ENCODE peak calls at places on chromosomes 12 and 14, in ten cellular contexts. P is mucosa of descending colon, T is endodermal cell, L is coronary artery, A is HFF-Myc, D is tibial nerve, H is ovary, G is lower lobe of right lung, F is cardiac fibroblast, W is AG10803. Q is an unnamed sample.

GRCh38 chr12:131673519-131674265 is 37.2 kb upstream of the SFSWAP start:
- DNase-seq in P (no peak), T (no peak), L (peak), A (peak), D (no peak), H (no peak), G (no peak), F (peak), W (no peak), Q (peak)

GRCh38 chr14:99281396-99281795 is 9.4 kb upstream of the BCL11B start:
- DNase-seq in P (no peak), T (no peak), L (no peak), A (no peak), D (no peak), H (no peak), G (no peak), F (no peak), W (no peak), Q (no peak)

GRCh38 chr14:91089958-91090535 is 23.8 kb upstream of the DGLUCY start:
- DNase-seq in P (no peak), T (no peak), L (no peak), A (no peak), D (no peak), H (no peak), G (no peak), F (no peak), W (no peak), Q (no peak)

GRCh38 chr12:126160912-126161311 is 1095.7 kb downstream of the AACS start:
- DNase-seq in P (no peak), T (no peak), L (no peak), A (no peak), D (no peak), H (no peak), G (no peak), F (no peak), W (no peak), Q (no peak)

GRCh38 chr12:29782821-29783772 is 645 bp downstream of the TMTC1 start:
- DNase-seq in P (peak), T (peak), L (peak), A (no peak), D (peak), H (peak), G (peak), F (peak), W (no peak), Q (peak)

GRCh38 chr14:76708028-76708427 is 53.2 kb upstream of the VASH1 start:
- DNase-seq in P (no peak), T (no peak), L (no peak), A (no peak), D (no peak), H (no peak), G (no peak), F (no peak), W (no peak), Q (peak)

GRCh38 chr12:56236091-56236490 is 6.2 kb downstream of the SLC39A5 start:
- DNase-seq in P (no peak), T (no peak), L (no peak), A (no peak), D (no peak), H (no peak), G (no peak), F (no peak), W (no peak), Q (no peak)

GRCh38 chr12:75892779-75893408 is 138.7 kb downstream of the PHLDA1 start:
- DNase-seq in P (no peak), T (peak), L (no peak), A (no peak), D (no peak), H (no peak), G (no peak), F (peak), W (peak), Q (peak)

GRCh38 chr12:74317078-74317581 is 220.5 kb upstream of the ATXN7L3B start:
- DNase-seq in P (no peak), T (peak), L (no peak), A (no peak), D (peak), H (peak), G (no peak), F (peak), W (no peak), Q (peak)

GRCh38 chr12:105922670-105923102 is 216.1 kb downstream of the NUAK1 start:
- DNase-seq in P (no peak), T (no peak), L (no peak), A (no peak), D (no peak), H (no peak), G (no peak), F (peak), W (peak), Q (peak)

GRCh38 chr12:114936148-114937099 is 252.4 kb upstream of the TBX3 start:
- DNase-seq in P (no peak), T (peak), L (no peak), A (no peak), D (no peak), H (no peak), G (no peak), F (peak), W (peak), Q (peak)

GRCh38 chr12:104163631-104164030 is 25.6 kb upstream of the NFYB start:
- DNase-seq in P (no peak), T (no peak), L (no peak), A (no peak), D (no peak), H (no peak), G (no peak), F (no peak), W (no peak), Q (no peak)

GRCh38 chr12:54053625-54054441 is at the start of gene HOXC4:
- DNase-seq in P (no peak), T (peak), L (no peak), A (no peak), D (no peak), H (peak), G (no peak), F (no peak), W (no peak), Q (peak)

GRCh38 chr14:36520601-36521525 is 831 bp upstream of the NKX2-1 start:
- DNase-seq in P (peak), T (peak), L (no peak), A (no peak), D (no peak), H (no peak), G (peak), F (no peak), W (peak), Q (peak)

GRCh38 chr14:66038214-66038977 is 447.8 kb upstream of the CCDC196 start:
- DNase-seq in P (peak), T (no peak), L (no peak), A (peak), D (no peak), H (no peak), G (no peak), F (peak), W (peak), Q (peak)

GRCh38 chr14:69612759-69613145 is 1.4 kb downstream of the SUSD6 start:
- DNase-seq in P (no peak), T (no peak), L (no peak), A (no peak), D (no peak), H (no peak), G (no peak), F (peak), W (peak), Q (no peak)

GRCh38 chr12:112126000-112126431 is 656 bp downstream of the TRAFD1 start:
- DNase-seq in P (no peak), T (peak), L (no peak), A (no peak), D (no peak), H (no peak), G (no peak), F (no peak), W (no peak), Q (no peak)

GRCh38 chr12:112125250-112125999 is at the start of gene TRAFD1:
- DNase-seq in P (peak), T (peak), L (peak), A (peak), D (peak), H (peak), G (peak), F (peak), W (peak), Q (peak)

GRCh38 chr12:112124918-112125249 is 476 bp upstream of the TRAFD1 start:
- DNase-seq in P (no peak), T (no peak), L (no peak), A (no peak), D (no peak), H (no peak), G (no peak), F (no peak), W (no peak), Q (no peak)

GRCh38 chr12:112130461-112130998 is 5.2 kb downstream of the TRAFD1 start:
- DNase-seq in P (no peak), T (no peak), L (no peak), A (no peak), D (no peak), H (no peak), G (no peak), F (peak), W (peak), Q (no peak)

DNA sequence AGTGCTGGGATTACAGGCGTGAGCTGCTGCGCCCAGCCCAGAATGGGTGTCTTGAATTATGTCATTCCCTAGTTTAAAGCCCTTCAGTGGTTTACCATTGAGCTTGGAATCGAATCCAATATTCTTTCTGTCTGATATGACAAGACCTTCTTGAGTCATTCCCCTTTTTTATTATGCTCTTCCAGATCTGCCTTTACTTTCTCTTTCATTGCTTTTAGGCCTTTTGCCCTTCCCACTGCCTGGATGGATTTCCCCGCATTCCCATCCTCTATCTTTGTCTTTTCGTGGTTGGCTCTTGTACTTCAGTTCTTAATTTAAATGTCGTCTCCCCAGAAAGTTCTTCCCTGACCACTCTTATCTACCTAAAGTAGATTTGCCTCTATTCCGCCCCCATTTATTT is 1.6 kb downstream of the TRAFD1 start:
- DNase-seq in P (no peak), T (peak), L (no peak), A (no peak), D (no peak), H (no peak), G (no peak), F (no peak), W (no peak), Q (no peak)
- H3K4me3 ChIP-seq in P (no peak), T (no peak), L (peak), A (no peak), D (no peak), H (no peak), G (peak), F (no peak), W (peak), Q (no peak)

DNA sequence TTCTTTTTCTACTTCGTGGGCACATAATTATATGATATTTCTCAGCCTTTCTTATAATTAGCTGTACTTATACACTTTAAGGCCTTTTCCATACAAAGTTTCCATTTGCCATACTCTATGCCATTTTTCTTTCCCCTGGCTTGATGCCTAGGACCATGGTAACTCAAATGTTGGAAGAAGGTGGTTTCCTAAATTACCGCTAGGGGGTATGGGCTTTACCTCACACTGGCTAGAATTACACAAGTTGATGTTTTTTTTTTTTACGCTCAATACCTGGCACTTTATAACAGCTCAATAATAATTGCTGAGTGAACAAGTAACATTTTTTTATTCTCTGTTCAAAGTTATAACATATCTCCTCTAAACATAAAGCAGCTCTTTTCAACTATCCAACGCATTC is 306.8 kb upstream of the LRFN5 start:
- DNase-seq in P (no peak), T (no peak), L (no peak), A (no peak), D (no peak), H (no peak), G (no peak), F (no peak), W (no peak), Q (no peak)
- TF ChIP-seq CTCF in P (no peak), T (peak), L (no peak), A (no peak), D (no peak), H (no peak), G (no peak), F (no peak), W (no peak), Q (no peak)

DNA sequence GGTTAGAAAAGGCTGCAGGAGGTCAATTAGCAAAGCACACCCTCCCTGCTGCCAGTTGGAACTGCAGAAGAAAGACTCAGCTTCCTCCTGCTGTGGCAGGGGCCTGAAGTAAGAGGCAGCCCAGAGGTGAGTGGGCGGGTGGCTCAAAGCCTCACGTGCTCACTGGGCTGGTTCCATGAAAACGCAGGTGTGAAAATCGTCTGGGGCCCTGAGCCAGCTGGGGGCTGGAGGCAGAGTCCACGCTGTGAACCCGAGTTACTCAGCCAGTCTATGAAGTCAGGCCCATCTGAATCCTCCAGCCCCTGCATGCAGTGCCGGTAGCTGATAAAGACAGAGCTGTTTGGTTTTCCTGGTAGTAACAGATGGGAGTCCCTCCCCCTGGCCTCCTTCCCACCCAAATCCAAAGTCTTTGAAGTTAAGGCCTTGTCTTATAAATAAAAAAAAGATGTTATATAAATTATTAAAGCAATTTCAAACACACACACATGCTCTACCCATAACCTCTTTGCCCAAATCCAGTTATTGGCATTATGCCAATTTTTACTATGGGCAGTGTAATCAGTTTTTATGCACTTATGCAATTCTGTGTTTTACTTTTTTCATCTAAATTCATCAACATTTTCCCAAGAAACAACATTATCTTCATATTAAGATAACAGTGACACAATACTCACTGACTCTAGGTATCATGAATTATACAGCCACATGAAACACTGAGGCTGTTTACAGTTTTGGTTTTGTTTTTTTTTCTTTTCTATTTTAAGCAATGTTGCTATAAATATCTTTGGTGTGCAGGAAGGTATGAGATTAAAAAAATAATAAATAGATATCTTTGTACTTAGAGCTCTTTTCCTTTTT is 57.9 kb upstream of the PNMA1 start:
- DNase-seq in P (peak), T (peak), L (no peak), A (no peak), D (no peak), H (peak), G (peak), F (peak), W (no peak), Q (peak)
- H3K4me3 ChIP-seq in P (no peak), T (no peak), L (peak), A (no peak), D (no peak), H (no peak), G (no peak), F (no peak), W (no peak), Q (no peak)

DNA sequence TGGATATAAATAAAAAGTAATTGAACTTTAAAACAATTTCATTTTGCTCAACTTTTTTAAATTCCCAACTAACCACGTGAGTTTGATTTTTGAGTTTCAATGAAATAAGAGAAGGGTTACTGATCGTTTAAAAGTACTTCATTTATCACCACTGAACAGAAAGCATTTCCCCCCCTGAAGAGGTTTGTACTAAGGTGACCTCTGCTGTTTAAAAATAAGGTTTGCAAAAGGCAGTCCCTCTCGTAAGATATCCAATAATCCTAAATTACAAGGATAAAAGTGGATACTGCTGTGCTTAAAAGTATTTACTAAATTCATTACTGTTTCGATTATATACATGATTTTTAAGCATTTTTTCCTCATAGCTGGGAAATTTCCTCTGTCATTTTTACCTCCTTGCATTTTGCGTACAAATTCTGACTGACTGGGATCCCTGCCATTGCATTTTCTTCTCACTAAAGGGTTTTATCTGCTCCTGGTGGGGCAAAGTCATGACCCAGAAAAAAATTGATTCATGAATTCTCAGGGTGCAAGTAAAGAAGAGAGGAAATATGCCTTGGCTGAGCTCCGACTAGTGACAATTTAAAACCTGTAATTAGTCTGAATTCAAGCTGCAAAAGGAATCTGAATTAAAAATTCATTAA is 463.8 kb downstream of the PRKD1 start:
- DNase-seq in P (no peak), T (no peak), L (no peak), A (no peak), D (no peak), H (no peak), G (no peak), F (peak), W (peak), Q (peak)
- TF ChIP-seq CTCF in P (no peak), T (peak), L (no peak), A (no peak), D (no peak), H (no peak), G (no peak), F (peak), W (peak), Q (peak)

GRCh38 chr12:69330475-69331473 is 17.4 kb upstream of the LYZ start:
- DNase-seq in P (peak), T (peak), L (no peak), A (no peak), D (peak), H (peak), G (peak), F (no peak), W (no peak), Q (no peak)

GRCh38 chr12:69334138-69334537 is 14.0 kb upstream of the LYZ start:
- DNase-seq in P (no peak), T (no peak), L (no peak), A (no peak), D (no peak), H (no peak), G (no peak), F (no peak), W (no peak), Q (no peak)

GRCh38 chr12:69332815-69333358 is 15.3 kb upstream of the LYZ start:
- DNase-seq in P (peak), T (peak), L (no peak), A (no peak), D (no peak), H (no peak), G (no peak), F (no peak), W (no peak), Q (no peak)

GRCh38 chr12:69331482-69331845 is 16.7 kb upstream of the LYZ start:
- DNase-seq in P (peak), T (no peak), L (no peak), A (no peak), D (no peak), H (no peak), G (no peak), F (no peak), W (no peak), Q (no peak)

GRCh38 chr12:69331846-69332684 is 16.1 kb upstream of the LYZ start:
- DNase-seq in P (peak), T (peak), L (no peak), A (no peak), D (no peak), H (no peak), G (no peak), F (no peak), W (no peak), Q (no peak)
- H3K4me3 ChIP-seq in P (peak), T (peak), L (peak), A (no peak), D (peak), H (no peak), G (peak), F (no peak), W (no peak), Q (no peak)

Q was measured in fibroblast of pulmonary artery.